ENCODE peak calls at places on chromosomes 16 and 17, in ten cellular contexts. J, D, N, Q, Z, H, R, W, A and K are unnamed samples.

GRCh38 chr17:9173386-9173983 is 152.2 kb downstream of the NTN1 start:
- DNase-seq in J (no peak), D (peak; percentile 73), N (no peak), Q (no peak), Z (no peak), H (no peak), R (no peak), W (no peak), A (no peak), K (no peak)

GRCh38 chr16:30893082-30893743 is 664 bp downstream of the BCL7C start:
- DNase-seq in J (no peak), D (no peak), N (peak; percentile 38), Q (no peak), Z (no peak), H (no peak), R (no peak), W (no peak), A (no peak), K (no peak)

GRCh38 chr17:69390735-69391501 is 23.6 kb upstream of the MAP2K6 start:
- DNase-seq in J (no peak), D (no peak), N (no peak), Q (no peak), Z (no peak), H (no peak), R (no peak), W (no peak), A (no peak), K (no peak)

GRCh38 chr17:17824119-17824779 is 12.5 kb downstream of the SREBF1 start:
- DNase-seq in J (no peak), D (no peak), N (no peak), Q (no peak), Z (no peak), H (no peak), R (no peak), W (no peak), A (no peak), K (no peak)

GRCh38 chr16:50879873-50880695 is 138.2 kb downstream of the CYLD start:
- DNase-seq in J (peak; percentile 36), D (no peak), N (no peak), Q (no peak), Z (no peak), H (no peak), R (peak; percentile 88), W (no peak), A (no peak), K (no peak)

GRCh38 chr16:35197656-35198055 is 1738.2 kb downstream of the TP53TG3F start:
- DNase-seq in J (no peak), D (no peak), N (no peak), Q (peak; percentile 54), Z (no peak), H (no peak), R (no peak), W (no peak), A (no peak), K (no peak)

GRCh38 chr16:392450-393027 is 4.5 kb upstream of the NME4 start:
- DNase-seq in J (no peak), D (no peak), N (peak; percentile 78), Q (no peak), Z (no peak), H (no peak), R (no peak), W (no peak), A (no peak), K (no peak)

GRCh38 chr16:27169511-27170071 is 33.7 kb upstream of the KDM8 start:
- DNase-seq in J (no peak), D (no peak), N (no peak), Q (no peak), Z (no peak), H (no peak), R (peak; percentile 40), W (no peak), A (no peak), K (peak; percentile 97)

GRCh38 chr17:57732062-57732461 is 13.0 kb downstream of the CCDC182 start:
- DNase-seq in J (no peak), D (no peak), N (no peak), Q (peak; percentile 40), Z (no peak), H (no peak), R (peak; percentile 15), W (no peak), A (no peak), K (no peak)

GRCh38 chr16:84504420-84505248 is at the start of gene MEAK7:
- DNase-seq in J (peak; percentile 98), D (peak; percentile 99), N (peak; percentile 97), Q (peak; percentile 100), Z (peak; percentile 99), H (peak; percentile 98), R (peak; percentile 98), W (peak; percentile 83), A (peak; percentile 99), K (peak; percentile 99)

GRCh38 chr16:73268311-73268997 is 220.5 kb upstream of the ZFHX3 start:
- DNase-seq in J (no peak), D (no peak), N (no peak), Q (no peak), Z (no peak), H (no peak), R (peak; percentile 59), W (no peak), A (no peak), K (no peak)
- TF ChIP-seq CTCF in J (peak; percentile 31), D (no peak), N (no peak), Q (no peak), Z (no peak), H (peak; percentile 14), R (peak; percentile 45), W (peak; percentile 59), A (no peak), K (peak; percentile 40)

GRCh38 chr16:12356622-12357365 is 380.3 kb downstream of the SNX29 start:
- DNase-seq in J (no peak), D (no peak), N (no peak), Q (no peak), Z (no peak), H (no peak), R (no peak), W (no peak), A (no peak), K (no peak)
- TF ChIP-seq CTCF in J (no peak), D (no peak), N (no peak), Q (no peak), Z (no peak), H (no peak), R (peak; percentile 36), W (no peak), A (no peak), K (no peak)

DNA sequence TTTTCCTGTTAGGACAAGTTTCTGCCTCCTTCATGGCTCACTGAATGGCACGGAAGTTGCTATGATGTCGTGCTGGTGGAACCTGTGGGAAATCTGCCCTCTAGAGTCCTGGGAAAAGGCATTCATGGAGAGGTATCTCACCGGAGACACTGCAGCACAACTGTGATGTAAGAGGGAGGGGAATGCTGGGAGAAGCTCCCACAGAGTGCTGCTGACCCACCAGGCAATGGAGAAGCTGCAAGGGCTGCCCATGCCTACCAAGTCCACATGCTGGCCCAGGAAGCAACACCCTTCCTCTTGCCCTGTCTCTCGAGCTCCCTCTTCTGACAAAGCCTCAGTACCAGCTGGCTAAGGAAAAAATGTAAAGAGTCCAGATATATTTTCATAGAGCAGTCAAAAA is 45.2 kb upstream of the SLC5A11 start:
- DNase-seq in J (no peak), D (no peak), N (no peak), Q (no peak), Z (no peak), H (no peak), R (no peak), W (no peak), A (no peak), K (peak; percentile 9)
- TF ChIP-seq CTCF in J (no peak), D (no peak), N (no peak), Q (no peak), Z (no peak), H (peak; percentile 24), R (peak; percentile 25), W (peak; percentile 25), A (peak; percentile 29), K (peak; percentile 48)

GRCh38 chr17:4028436-4028835 is 64.2 kb upstream of the ATP2A3 start:
- DNase-seq in J (no peak), D (no peak), N (no peak), Q (no peak), Z (no peak), H (no peak), R (no peak), W (no peak), A (no peak), K (no peak)
- TF ChIP-seq CTCF in J (no peak), D (no peak), N (no peak), Q (no peak), Z (no peak), H (no peak), R (no peak), W (no peak), A (no peak), K (no peak)

DNA sequence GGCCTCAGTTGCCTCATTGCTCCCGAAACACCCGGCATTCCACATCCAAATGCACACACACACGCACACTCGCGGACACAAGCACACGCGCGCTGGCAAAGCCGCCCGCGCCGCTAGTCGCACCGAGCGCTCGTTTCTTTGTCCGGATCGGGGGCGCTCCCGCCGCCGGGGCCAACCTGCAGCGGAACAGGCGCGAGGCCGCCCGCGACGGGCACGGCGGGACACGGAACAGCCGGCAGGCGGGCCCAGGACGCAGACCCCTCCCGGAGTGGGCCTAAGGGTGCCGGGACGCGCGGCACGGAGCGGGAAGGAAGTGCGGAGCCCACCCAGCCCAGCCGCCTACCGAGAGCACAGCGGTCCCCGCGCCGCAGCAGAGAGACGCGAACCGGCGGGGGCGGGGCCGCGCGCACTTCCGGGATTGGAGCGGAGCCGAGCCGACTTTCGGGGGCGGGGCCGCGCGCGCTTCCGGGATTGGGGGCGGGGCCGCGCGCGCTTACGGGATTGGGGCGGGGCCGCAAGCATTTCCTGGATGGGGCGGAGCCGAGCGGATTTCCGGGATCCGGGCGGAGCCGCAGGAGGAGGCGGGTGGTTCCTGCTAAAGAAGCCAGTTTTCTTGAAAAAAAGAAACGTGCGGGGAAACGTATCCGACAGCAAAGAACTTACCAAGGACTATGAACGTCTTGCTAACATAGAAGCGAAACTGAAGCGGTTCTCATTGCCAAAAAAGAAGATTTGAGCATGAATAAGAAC is at the start of gene CYBC1:
- DNase-seq in J (peak; percentile 90), D (peak; percentile 96), N (peak; percentile 93), Q (peak; percentile 98), Z (peak; percentile 97), H (peak; percentile 80), R (peak; percentile 96), W (peak; percentile 65), A (peak; percentile 97), K (peak; percentile 80)
- TF ChIP-seq CTCF in J (no peak), D (no peak), N (no peak), Q (no peak), Z (no peak), H (no peak), R (no peak), W (no peak), A (no peak), K (no peak)